ENCODE peak calls at places on chromosomes 3 and 15, in six cellular contexts. One of them, this sample, is unnamed.

GRCh38 chr3:63970596-63971468 is 52.5 kb downstream of the PSMD6 start:
- DNase-seq in suprapubic skin: no peak
- DNase-seq in CD8-positive, alpha-beta memory T cell: no peak
- DNase-seq in GM23248: peak; percentile 64
- DNase-seq in aorta: no peak
- DNase-seq in body of pancreas: no peak
- DNase-seq in this sample: no peak

GRCh38 chr15:71143373-71144310 is 28.4 kb downstream of the THSD4 start:
- DNase-seq in aorta: no peak
- DNase-seq in body of pancreas: no peak
- DNase-seq in GM23248: no peak
- DNase-seq in CD8-positive, alpha-beta memory T cell: no peak
- DNase-seq in suprapubic skin: no peak
- DNase-seq in this sample: no peak

GRCh38 chr3:135145581-135145980 is 350.5 kb downstream of the EPHB1 start:
- DNase-seq in suprapubic skin: no peak
- DNase-seq in GM23248: peak; percentile 64
- DNase-seq in body of pancreas: no peak
- DNase-seq in aorta: no peak
- DNase-seq in CD8-positive, alpha-beta memory T cell: no peak
- DNase-seq in this sample: no peak

GRCh38 chr3:128548426-128549282 is 55.7 kb upstream of the GATA2 start:
- DNase-seq in suprapubic skin: peak; percentile 38
- DNase-seq in GM23248: peak; percentile 28
- DNase-seq in CD8-positive, alpha-beta memory T cell: no peak
- DNase-seq in aorta: no peak
- DNase-seq in body of pancreas: no peak
- DNase-seq in this sample: no peak

GRCh38 chr15:62452016-62452415 is 286.9 kb upstream of the C2CD4B start:
- DNase-seq in aorta: no peak
- DNase-seq in body of pancreas: no peak
- DNase-seq in GM23248: no peak
- DNase-seq in suprapubic skin: no peak
- DNase-seq in CD8-positive, alpha-beta memory T cell: no peak
- DNase-seq in this sample: no peak

GRCh38 chr3:89577517-89578252 is 470.3 kb downstream of the EPHA3 start:
- DNase-seq in body of pancreas: no peak
- DNase-seq in aorta: no peak
- DNase-seq in GM23248: no peak
- DNase-seq in CD8-positive, alpha-beta memory T cell: no peak
- DNase-seq in suprapubic skin: no peak
- DNase-seq in this sample: no peak

GRCh38 chr3:120424506-120424905 is 26.3 kb downstream of the FSTL1 start:
- DNase-seq in body of pancreas: no peak
- DNase-seq in GM23248: no peak
- DNase-seq in aorta: no peak
- DNase-seq in CD8-positive, alpha-beta memory T cell: no peak
- DNase-seq in suprapubic skin: no peak
- DNase-seq in this sample: peak; percentile 61

GRCh38 chr3:4466783-4467521 is at the start of gene SUMF1:
- DNase-seq in suprapubic skin: peak; percentile 90
- DNase-seq in aorta: peak; percentile 93
- DNase-seq in body of pancreas: peak; percentile 78
- DNase-seq in GM23248: peak; percentile 91
- DNase-seq in CD8-positive, alpha-beta memory T cell: peak; percentile 75
- DNase-seq in this sample: peak; percentile 84

GRCh38 chr15:72464251-72464650 is 9.9 kb upstream of the ARIH1 start:
- DNase-seq in body of pancreas: no peak
- DNase-seq in CD8-positive, alpha-beta memory T cell: no peak
- DNase-seq in aorta: no peak
- DNase-seq in GM23248: no peak
- DNase-seq in suprapubic skin: no peak
- DNase-seq in this sample: no peak

GRCh38 chr15:96171842-96172241 is 158.7 kb upstream of the NR2F2 start:
- DNase-seq in suprapubic skin: no peak
- DNase-seq in aorta: no peak
- DNase-seq in GM23248: no peak
- DNase-seq in CD8-positive, alpha-beta memory T cell: no peak
- DNase-seq in body of pancreas: no peak
- DNase-seq in this sample: no peak

GRCh38 chr3:122382888-122383666 is at the start of gene MIX23:
- DNase-seq in suprapubic skin: peak; percentile 93
- DNase-seq in aorta: peak; percentile 93
- DNase-seq in GM23248: peak; percentile 93
- DNase-seq in CD8-positive, alpha-beta memory T cell: peak; percentile 84
- DNase-seq in body of pancreas: peak; percentile 84
- DNase-seq in this sample: peak; percentile 87

GRCh38 chr15:85543741-85544155 is 163.3 kb downstream of the AKAP13 start:
- DNase-seq in body of pancreas: peak; percentile 78
- DNase-seq in aorta: peak; percentile 77
- DNase-seq in suprapubic skin: peak; percentile 89
- DNase-seq in GM23248: no peak
- DNase-seq in CD8-positive, alpha-beta memory T cell: peak; percentile 53
- DNase-seq in this sample: no peak

GRCh38 chr3:191901746-191902145 is 440.8 kb downstream of the PYDC2 start:
- DNase-seq in aorta: no peak
- DNase-seq in body of pancreas: no peak
- DNase-seq in suprapubic skin: no peak
- DNase-seq in GM23248: no peak
- DNase-seq in CD8-positive, alpha-beta memory T cell: no peak
- DNase-seq in this sample: no peak

GRCh38 chr3:32297366-32297765 is 58.9 kb downstream of the CMTM8 start:
- DNase-seq in suprapubic skin: no peak
- DNase-seq in aorta: no peak
- DNase-seq in GM23248: no peak
- DNase-seq in CD8-positive, alpha-beta memory T cell: no peak
- DNase-seq in body of pancreas: no peak
- DNase-seq in this sample: no peak

GRCh38 chr3:141429371-141430035 is 57.3 kb upstream of the RASA2 start:
- DNase-seq in GM23248: no peak
- DNase-seq in body of pancreas: no peak
- DNase-seq in aorta: no peak
- DNase-seq in suprapubic skin: no peak
- DNase-seq in CD8-positive, alpha-beta memory T cell: no peak
- DNase-seq in this sample: no peak

GRCh38 chr3:177194319-177194718 is 3.0 kb downstream of the TBL1XR1 start:
- DNase-seq in aorta: no peak
- DNase-seq in suprapubic skin: no peak
- DNase-seq in CD8-positive, alpha-beta memory T cell: no peak
- DNase-seq in GM23248: no peak
- DNase-seq in body of pancreas: no peak
- DNase-seq in this sample: no peak

GRCh38 chr3:177195242-177195940 is 1.9 kb downstream of the TBL1XR1 start:
- DNase-seq in aorta: no peak
- DNase-seq in GM23248: peak; percentile 41
- DNase-seq in suprapubic skin: no peak
- DNase-seq in body of pancreas: peak; percentile 33
- DNase-seq in CD8-positive, alpha-beta memory T cell: peak; percentile 45
- DNase-seq in this sample: no peak

GRCh38 chr3:177193706-177194268 is 3.5 kb downstream of the TBL1XR1 start:
- DNase-seq in suprapubic skin: no peak
- DNase-seq in body of pancreas: no peak
- DNase-seq in CD8-positive, alpha-beta memory T cell: no peak
- DNase-seq in GM23248: no peak
- DNase-seq in aorta: no peak
- DNase-seq in this sample: no peak

GRCh38 chr3:177190701-177191100 is 6.6 kb downstream of the TBL1XR1 start:
- DNase-seq in GM23248: peak; percentile 65
- DNase-seq in CD8-positive, alpha-beta memory T cell: no peak
- DNase-seq in aorta: no peak
- DNase-seq in suprapubic skin: no peak
- DNase-seq in body of pancreas: no peak
- DNase-seq in this sample: no peak

GRCh38 chr3:177191108-177191779 is 6.0 kb downstream of the TBL1XR1 start:
- DNase-seq in body of pancreas: no peak
- DNase-seq in GM23248: no peak
- DNase-seq in suprapubic skin: no peak
- DNase-seq in CD8-positive, alpha-beta memory T cell: no peak
- DNase-seq in aorta: no peak
- DNase-seq in this sample: no peak
- H3K4me3 ChIP-seq in body of pancreas: no peak overlapping the region
- H3K4me3 ChIP-seq in GM23248: no peak overlapping the region
- H3K4me3 ChIP-seq in suprapubic skin: no peak overlapping the region
- H3K4me3 ChIP-seq in CD8-positive, alpha-beta memory T cell: no peak overlapping the region
- H3K4me3 ChIP-seq in aorta: no peak overlapping the region
- H3K4me3 ChIP-seq in this sample: no peak overlapping the region

GRCh38 chr3:170047133-170047404 is 9.3 kb downstream of the GPR160 start:
- DNase-seq in suprapubic skin: no peak
- DNase-seq in aorta: no peak
- DNase-seq in body of pancreas: no peak
- DNase-seq in CD8-positive, alpha-beta memory T cell: no peak
- DNase-seq in GM23248: no peak
- DNase-seq in this sample: no peak

GRCh38 chr3:170050753-170051152 is 13.0 kb downstream of the GPR160 start:
- DNase-seq in aorta: no peak
- DNase-seq in body of pancreas: no peak
- DNase-seq in GM23248: no peak
- DNase-seq in suprapubic skin: no peak
- DNase-seq in CD8-positive, alpha-beta memory T cell: no peak
- DNase-seq in this sample: no peak

GRCh38 chr3:170052398-170052797 is 14.6 kb downstream of the GPR160 start:
- DNase-seq in body of pancreas: no peak
- DNase-seq in suprapubic skin: no peak
- DNase-seq in aorta: no peak
- DNase-seq in GM23248: no peak
- DNase-seq in CD8-positive, alpha-beta memory T cell: no peak
- DNase-seq in this sample: no peak

GRCh38 chr3:170046269-170047132 is 8.7 kb downstream of the GPR160 start:
- DNase-seq in CD8-positive, alpha-beta memory T cell: no peak
- DNase-seq in GM23248: no peak
- DNase-seq in suprapubic skin: no peak
- DNase-seq in body of pancreas: no peak
- DNase-seq in aorta: no peak
- DNase-seq in this sample: no peak

DNA sequence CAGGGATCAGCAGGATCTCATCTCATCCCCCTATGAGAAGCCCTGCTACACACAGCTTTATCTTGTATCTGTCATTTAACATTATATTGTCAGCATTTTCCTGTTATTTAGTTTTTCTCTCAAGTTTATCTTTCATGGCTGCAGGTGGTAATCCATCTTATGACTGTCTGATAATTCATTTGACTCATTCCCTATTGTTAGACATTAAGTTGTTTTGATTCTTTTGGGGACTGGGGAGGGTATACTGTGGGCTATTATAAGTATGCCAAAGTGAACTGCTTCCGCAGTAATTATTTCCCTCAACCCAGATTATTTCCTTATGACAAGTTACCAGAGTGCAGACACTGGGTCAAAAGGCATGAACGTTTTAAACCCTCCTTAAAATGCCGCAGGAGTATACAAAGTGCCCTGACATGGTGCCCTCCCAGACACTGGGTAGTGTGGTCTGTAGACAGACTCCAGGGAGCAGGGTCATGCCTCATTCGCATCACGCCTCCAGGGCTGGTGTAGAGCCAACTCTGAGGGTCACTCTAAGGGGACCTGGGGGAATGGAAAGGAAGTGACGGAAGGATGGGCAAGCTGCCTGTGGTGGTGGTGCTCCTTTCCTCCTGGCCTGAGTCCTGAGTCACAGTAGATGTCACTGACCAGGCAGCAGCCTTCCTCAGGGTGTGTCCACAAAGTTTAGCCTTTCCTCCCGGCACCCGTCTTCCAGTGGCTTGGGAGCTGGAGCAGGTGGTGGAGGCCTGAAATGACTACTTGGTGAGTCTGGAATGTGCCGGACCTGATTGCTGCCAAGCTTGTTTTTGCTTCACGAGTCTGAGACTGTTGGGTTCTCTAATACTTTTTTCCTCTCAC is 11.6 kb downstream of the GPR160 start:
- DNase-seq in suprapubic skin: no peak
- DNase-seq in body of pancreas: peak; percentile 89
- DNase-seq in aorta: no peak
- DNase-seq in GM23248: peak; percentile 57
- DNase-seq in CD8-positive, alpha-beta memory T cell: no peak
- DNase-seq in this sample: no peak
- H3K27ac ChIP-seq in suprapubic skin: no peak overlapping the region
- H3K27ac ChIP-seq in body of pancreas: peak overlapping the region; percentile 85
- H3K27ac ChIP-seq in aorta: no peak overlapping the region
- H3K27ac ChIP-seq in GM23248: no peak overlapping the region
- H3K27ac ChIP-seq in CD8-positive, alpha-beta memory T cell: no peak overlapping the region
- H3K27ac ChIP-seq in this sample: no peak overlapping the region

DNA sequence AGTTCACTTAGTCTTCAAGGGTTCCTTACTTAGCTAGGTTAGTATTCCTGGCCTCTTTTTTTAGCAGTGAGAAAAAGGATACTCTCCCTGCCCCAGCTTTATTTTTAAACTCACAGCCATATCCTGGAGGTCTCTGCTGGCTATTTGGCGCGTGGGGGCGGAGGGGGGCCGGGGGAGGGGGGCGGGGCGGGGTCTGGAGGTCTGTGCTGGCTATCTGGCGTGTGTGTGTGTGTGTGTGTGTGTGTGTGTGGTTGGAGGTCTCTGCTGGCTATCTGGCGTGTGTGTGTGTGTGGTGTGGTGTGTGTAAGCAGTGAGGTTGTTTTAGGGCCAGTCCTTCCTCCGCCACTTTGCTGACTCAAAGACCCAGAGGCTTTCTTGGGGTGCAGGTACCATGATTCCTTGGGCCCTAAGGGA is 579 bp upstream of the PLAAT1 start:
- DNase-seq in GM23248: no peak
- DNase-seq in suprapubic skin: no peak
- DNase-seq in body of pancreas: no peak
- DNase-seq in aorta: no peak
- DNase-seq in CD8-positive, alpha-beta memory T cell: no peak
- DNase-seq in this sample: no peak
- H3K4me3 ChIP-seq in GM23248: peak overlapping the region; percentile 59
- H3K4me3 ChIP-seq in suprapubic skin: peak overlapping the region; percentile 53
- H3K4me3 ChIP-seq in body of pancreas: peak overlapping the region; percentile 48
- H3K4me3 ChIP-seq in aorta: peak overlapping the region; percentile 1
- H3K4me3 ChIP-seq in CD8-positive, alpha-beta memory T cell: no peak overlapping the region
- H3K4me3 ChIP-seq in this sample: peak overlapping the region; percentile 71

GRCh38 chr3:57917611-57918010 is 90.6 kb upstream of the FLNB start:
- DNase-seq in GM23248: peak; percentile 31
- DNase-seq in body of pancreas: no peak
- DNase-seq in suprapubic skin: no peak
- DNase-seq in CD8-positive, alpha-beta memory T cell: no peak
- DNase-seq in aorta: no peak
- DNase-seq in this sample: no peak

GRCh38 chr3:57923101-57923500 is 85.1 kb upstream of the FLNB start:
- DNase-seq in aorta: no peak
- DNase-seq in CD8-positive, alpha-beta memory T cell: no peak
- DNase-seq in GM23248: no peak
- DNase-seq in suprapubic skin: no peak
- DNase-seq in body of pancreas: no peak
- DNase-seq in this sample: no peak

GRCh38 chr3:57919987-57920386 is 88.2 kb upstream of the FLNB start:
- DNase-seq in aorta: no peak
- DNase-seq in suprapubic skin: no peak
- DNase-seq in body of pancreas: no peak
- DNase-seq in GM23248: no peak
- DNase-seq in CD8-positive, alpha-beta memory T cell: no peak
- DNase-seq in this sample: no peak

GRCh38 chr3:57918123-57918837 is 89.9 kb upstream of the FLNB start:
- DNase-seq in CD8-positive, alpha-beta memory T cell: no peak
- DNase-seq in GM23248: peak; percentile 95
- DNase-seq in body of pancreas: no peak
- DNase-seq in aorta: no peak
- DNase-seq in suprapubic skin: no peak
- DNase-seq in this sample: no peak
- H3K27ac ChIP-seq in CD8-positive, alpha-beta memory T cell: no peak overlapping the region
- H3K27ac ChIP-seq in GM23248: peak overlapping the region; percentile 72
- H3K27ac ChIP-seq in body of pancreas: no peak overlapping the region
- H3K27ac ChIP-seq in aorta: no peak overlapping the region
- H3K27ac ChIP-seq in suprapubic skin: peak overlapping the region; percentile 22
- H3K27ac ChIP-seq in this sample: peak overlapping the region; percentile 65

GRCh38 chr15:66078196-66078928 is 175.2 kb downstream of the MEGF11 start:
- DNase-seq in CD8-positive, alpha-beta memory T cell: no peak
- DNase-seq in GM23248: no peak
- DNase-seq in body of pancreas: no peak
- DNase-seq in aorta: no peak
- DNase-seq in suprapubic skin: no peak
- DNase-seq in this sample: no peak
- H3K4me3 ChIP-seq in CD8-positive, alpha-beta memory T cell: no peak overlapping the region
- H3K4me3 ChIP-seq in GM23248: no peak overlapping the region
- H3K4me3 ChIP-seq in body of pancreas: no peak overlapping the region
- H3K4me3 ChIP-seq in aorta: no peak overlapping the region
- H3K4me3 ChIP-seq in suprapubic skin: no peak overlapping the region
- H3K4me3 ChIP-seq in this sample: no peak overlapping the region